ENCODE peak calls at places on chromosome 9, in eight cellular contexts. B is GM20000, C is cardiac muscle cell, I is type B pancreatic cell, O is Caco-2, A is fibroblast of the aortic adventitia, K is adrenal gland, P is uterus. R is an unnamed sample.

GRCh38 chr9:91714874-91715615 is 235.0 kb downstream of the ROR2 start:
- DNase-seq in K (peak; percentile 37), O (no peak), I (no peak), A (no peak), B (no peak), C (no peak), P (no peak), R (no peak)

GRCh38 chr9:130417602-130418001 is 27.2 kb upstream of the ASS1 start:
- DNase-seq in P (no peak), K (no peak), C (no peak), A (no peak), B (no peak), I (no peak), O (no peak), R (no peak)

GRCh38 chr9:123265833-123266232 is 2.6 kb downstream of the STRBP start:
- DNase-seq in C (no peak), A (no peak), K (no peak), O (no peak), P (no peak), B (peak; percentile 58), I (no peak), R (no peak)

GRCh38 chr9:89541798-89542197 is 43.9 kb upstream of the SEMA4D start:
- DNase-seq in B (no peak), A (no peak), K (no peak), P (no peak), C (no peak), I (no peak), O (no peak), R (no peak)

GRCh38 chr9:89179920-89180667 is 1.5 kb upstream of the SHC3 start:
- DNase-seq in I (peak; percentile 86), O (peak; percentile 76), C (peak; percentile 98), A (peak; percentile 97), B (no peak), P (peak; percentile 89), K (peak; percentile 98), R (peak; percentile 83)

GRCh38 chr9:90880066-90880465 is 78.4 kb downstream of the SYK start:
- DNase-seq in P (no peak), A (no peak), K (no peak), I (no peak), B (no peak), C (no peak), O (no peak), R (no peak)

GRCh38 chr9:72477862-72478564 is 43.4 kb upstream of the TMC1 start:
- DNase-seq in O (peak; percentile 49), B (peak; percentile 45), C (peak; percentile 73), I (no peak), K (no peak), A (peak; percentile 59), P (no peak), R (peak; percentile 86)

GRCh38 chr9:10059044-10059443 is 553.8 kb downstream of the PTPRD start:
- DNase-seq in I (no peak), O (no peak), B (no peak), K (no peak), P (no peak), C (peak; percentile 15), A (peak; percentile 67), R (no peak)

GRCh38 chr9:19660019-19660418 is 128.8 kb downstream of the SLC24A2 start:
- DNase-seq in K (peak; percentile 60), O (no peak), B (no peak), C (no peak), A (no peak), P (no peak), I (no peak), R (no peak)

GRCh38 chr9:4959028-4959427 is 26.0 kb upstream of the JAK2 start:
- DNase-seq in I (no peak), A (no peak), C (no peak), O (no peak), P (no peak), K (no peak), B (no peak), R (no peak)

GRCh38 chr9:128911529-128912035 is 9.2 kb upstream of the PHYHD1 start:
- DNase-seq in O (no peak), K (peak; percentile 74), B (no peak), I (no peak), C (peak; percentile 43), P (no peak), A (no peak), R (no peak)

GRCh38 chr9:96232539-96233241 is 69.3 kb downstream of the HSD17B3 start:
- DNase-seq in I (no peak), A (peak; percentile 73), K (peak; percentile 80), P (peak; percentile 75), C (peak; percentile 91), B (peak; percentile 70), O (peak; percentile 59), R (no peak)

GRCh38 chr9:110152704-110153374 is 55.1 kb downstream of the C9orf152 start:
- DNase-seq in B (peak; percentile 36), C (peak; percentile 71), I (no peak), P (no peak), K (no peak), O (peak; percentile 68), A (peak; percentile 73), R (peak; percentile 27)

GRCh38 chr9:88342246-88342645 is 46.0 kb upstream of the SPIN1 start:
- DNase-seq in C (peak; percentile 47), I (no peak), K (no peak), B (no peak), O (no peak), P (no peak), A (peak; percentile 21), R (no peak)

GRCh38 chr9:72205513-72205912 is 56.3 kb downstream of the GDA start:
- DNase-seq in C (no peak), P (no peak), O (no peak), I (no peak), B (peak; percentile 21), A (peak; percentile 0), K (no peak), R (no peak)

GRCh38 chr9:13769641-13770040 is 490.1 kb upstream of the MPDZ start:
- DNase-seq in K (no peak), P (no peak), B (no peak), I (no peak), A (no peak), C (no peak), O (no peak), R (no peak)

GRCh38 chr9:99172129-99173091 is 49.3 kb downstream of the ALG2 start:
- DNase-seq in I (no peak), O (peak; percentile 56), C (no peak), A (no peak), K (no peak), P (no peak), B (no peak), R (no peak)

GRCh38 chr9:99169086-99169485 is 52.7 kb downstream of the ALG2 start:
- DNase-seq in P (no peak), B (no peak), I (no peak), A (no peak), O (no peak), K (no peak), C (no peak), R (no peak)

GRCh38 chr9:99167694-99168093 is 54.0 kb downstream of the ALG2 start:
- DNase-seq in K (no peak), I (no peak), O (no peak), P (no peak), B (no peak), C (no peak), A (no peak), R (no peak)

GRCh38 chr9:99171225-99172128 is 50.3 kb downstream of the ALG2 start:
- DNase-seq in A (no peak), C (no peak), K (no peak), B (no peak), P (no peak), O (no peak), I (no peak), R (no peak)

GRCh38 chr9:99169982-99170761 is 51.6 kb downstream of the ALG2 start:
- DNase-seq in C (no peak), A (no peak), B (no peak), O (no peak), I (no peak), K (no peak), P (no peak), R (no peak)
- TF ChIP-seq CTCF in C (peak; percentile 22), A (no peak), B (no peak), O (no peak), I (peak; percentile 66), K (no peak), P (no peak), R (no peak)

DNA sequence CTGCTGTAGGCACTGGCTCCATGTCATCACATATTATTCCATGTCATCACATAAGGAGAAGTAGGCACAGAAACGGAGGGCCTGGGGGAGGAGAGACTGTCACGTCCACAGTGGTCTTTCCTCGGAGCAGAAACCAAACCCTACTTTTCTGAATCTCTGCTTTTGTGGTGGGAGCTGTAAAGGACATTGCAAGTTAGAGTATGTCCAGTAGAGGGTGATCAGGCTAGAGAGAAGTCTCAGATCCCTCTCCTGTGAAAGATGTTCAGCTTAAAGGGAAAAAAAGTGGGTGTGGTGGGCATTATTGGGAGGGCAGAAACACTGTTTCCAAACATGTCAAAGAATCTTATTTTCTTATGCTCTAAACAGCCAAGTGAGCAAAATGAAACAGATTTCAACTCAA is 19.4 kb upstream of the FBP2 start:
- DNase-seq in P (no peak), A (no peak), C (no peak), I (no peak), B (no peak), O (no peak), K (no peak), R (no peak)
- TF ChIP-seq CTCF in P (no peak), A (peak; percentile 22), C (peak; percentile 20), I (no peak), B (no peak), O (no peak), K (no peak), R (peak; percentile 17)

DNA sequence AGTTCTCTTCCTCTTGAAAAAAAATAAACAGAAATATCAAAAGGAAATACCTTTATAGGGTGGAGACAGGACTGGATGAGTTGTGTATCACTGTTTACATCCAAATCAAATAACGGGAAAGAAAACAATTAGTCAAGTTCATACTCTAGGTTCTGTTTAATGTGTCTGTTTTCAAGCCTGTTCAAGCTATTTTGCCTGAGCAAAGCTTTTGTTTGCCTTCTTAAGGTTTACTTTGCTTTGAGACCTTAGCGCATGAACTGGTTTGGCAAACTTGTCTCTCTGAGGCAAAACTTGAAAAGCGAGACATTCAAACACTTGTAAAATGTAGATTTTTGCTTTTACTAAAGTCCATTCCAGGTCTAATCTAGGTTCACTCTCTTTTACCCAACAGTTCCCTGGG is 174.1 kb upstream of the RFX3 start:
- DNase-seq in O (peak; percentile 4), P (no peak), B (no peak), K (no peak), C (no peak), A (no peak), I (no peak), R (no peak)
- TF ChIP-seq CTCF in O (no peak), P (no peak), B (no peak), K (no peak), C (no peak), A (no peak), I (no peak), R (no peak)

GRCh38 chr9:17682684-17683083 is 103.8 kb downstream of the SH3GL2 start:
- DNase-seq in C (no peak), O (no peak), B (no peak), I (no peak), P (no peak), A (no peak), K (no peak), R (no peak)
- TF ChIP-seq CTCF in C (no peak), O (no peak), B (no peak), I (no peak), P (no peak), A (no peak), K (no peak), R (no peak)